ENCODE peak calls at places on chromosomes 6 and 20, in four cellular contexts. W, N, D and E are unnamed samples.

GRCh38 chr6:8110117-8110721 is 7.9 kb upstream of the EEF1E1 start:
- DNase-seq in N (no peak), D (no peak), W (no peak), E (no peak)

GRCh38 chr6:13351271-13351670 is 22.9 kb upstream of the TBC1D7 start:
- DNase-seq in W (no peak), N (no peak), D (no peak), E (no peak)

GRCh38 chr6:68718379-68719073 is 83.4 kb downstream of the ADGRB3 start:
- DNase-seq in N (no peak), W (peak; percentile 24), D (peak; percentile 75), E (no peak)

GRCh38 chr20:40568200-40568599 is 120.8 kb downstream of the MAFB start:
- DNase-seq in N (no peak), D (no peak), W (peak; percentile 51), E (no peak)

GRCh38 chr6:13238640-13239216 is 89.6 kb downstream of the TBC1D7 start:
- DNase-seq in N (no peak), D (no peak), W (no peak), E (no peak)

GRCh38 chr20:31573555-31574295 is 31.4 kb upstream of the ID1 start:
- DNase-seq in W (peak; percentile 34), D (no peak), N (no peak), E (no peak)

GRCh38 chr6:153131037-153131981 is at the start of gene RGS17:
- DNase-seq in D (peak; percentile 88), W (peak; percentile 81), N (peak; percentile 74), E (peak; percentile 99)

GRCh38 chr6:32816746-32817204 is at the start of gene HLA-DOB:
- DNase-seq in N (no peak), W (peak; percentile 26), D (peak; percentile 27), E (no peak)

GRCh38 chr6:91447086-91447485 is 860.2 kb upstream of the MAP3K7 start:
- DNase-seq in D (no peak), N (no peak), W (no peak), E (no peak)

GRCh38 chr6:127117979-127118504 is 429 bp upstream of the RSPO3 start:
- DNase-seq in N (peak; percentile 60), W (peak; percentile 51), D (no peak), E (peak; percentile 73)

GRCh38 chr6:56906752-56907151 is 48.2 kb upstream of the BEND6 start:
- DNase-seq in D (peak; percentile 17), N (no peak), W (peak; percentile 64), E (no peak)

GRCh38 chr6:26022166-26022510 is 59.5 kb downstream of the TRIM38 start:
- DNase-seq in N (no peak), W (peak; percentile 92), D (peak; percentile 88), E (peak; percentile 55)
- H3K4me3 ChIP-seq in N (peak overlapping the region; percentile 56), W (peak overlapping the region; percentile 75), D (peak overlapping the region; percentile 50), E (peak overlapping the region; percentile 58)

GRCh38 chr6:159761873-159762680 is at the start of gene ACAT2:
- DNase-seq in N (peak; percentile 97), D (peak; percentile 97), W (peak; percentile 98), E (peak; percentile 99)
- H3K36me3 ChIP-seq in N (peaks cover 35% of the 10 kb centered on the region), D (peaks cover 28% of the 10 kb centered on the region), W (peaks cover 18% of the 10 kb centered on the region), E (peaks cover 23% of the 10 kb centered on the region)

DNA sequence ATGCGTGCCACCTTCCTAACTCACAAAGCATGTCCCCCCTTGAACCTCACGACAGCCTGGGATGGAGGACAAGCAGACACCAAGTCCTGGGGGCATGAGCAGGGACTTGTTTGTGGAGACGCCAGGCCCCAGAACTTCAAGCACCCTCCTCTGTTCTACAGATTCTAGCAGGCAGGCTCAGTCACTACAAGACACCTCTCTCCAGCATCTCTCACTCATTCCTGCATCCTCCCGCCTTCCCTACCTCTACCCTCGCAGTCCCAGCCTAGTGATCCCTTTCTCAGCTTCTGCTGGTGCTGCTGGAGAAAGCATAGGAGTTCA is 3.7 kb downstream of the LRP11 start:
- DNase-seq in W (no peak), D (no peak), N (peak; percentile 22), E (no peak)
- H3K4me3 ChIP-seq in W (no peak overlapping the region), D (no peak overlapping the region), N (no peak overlapping the region), E (no peak overlapping the region)

DNA sequence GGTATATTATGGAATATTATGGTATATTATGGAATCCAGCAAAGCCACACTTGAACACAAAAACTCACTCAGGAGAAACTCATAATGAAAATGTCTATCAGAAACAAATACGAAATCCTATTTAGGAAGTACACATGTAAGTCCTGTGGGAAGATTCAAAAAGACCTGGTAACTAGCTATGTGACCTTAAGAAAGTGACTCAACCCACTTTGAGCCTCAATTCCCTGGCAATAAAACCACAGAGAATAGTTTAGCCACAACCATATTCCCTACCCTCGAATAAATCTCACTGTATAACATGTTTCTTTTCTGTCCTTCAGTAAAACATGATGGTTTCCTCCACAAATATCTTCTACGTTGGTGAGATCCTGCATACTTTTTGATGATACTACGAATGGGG is 56.4 kb downstream of the ZMYND8 start:
- DNase-seq in N (no peak), W (peak; percentile 46), D (no peak), E (no peak)
- H3K36me3 ChIP-seq in N (peaks cover 65% of the 10 kb centered on the region), W (peaks cover 33% of the 10 kb centered on the region), D (peaks cover 29% of the 10 kb centered on the region), E (peaks cover 18% of the 10 kb centered on the region)

GRCh38 chr20:37077009-37077408 is 18.8 kb downstream of the RBL1 start:
- DNase-seq in W (no peak), D (no peak), N (no peak), E (no peak)

GRCh38 chr20:37072293-37073196 is 23.3 kb downstream of the RBL1 start:
- DNase-seq in N (no peak), W (no peak), D (no peak), E (no peak)

GRCh38 chr20:37075932-37076685 is 19.7 kb downstream of the RBL1 start:
- DNase-seq in N (no peak), D (no peak), W (no peak), E (no peak)

GRCh38 chr20:37066168-37066567 is 29.6 kb downstream of the RBL1 start:
- DNase-seq in D (peak; percentile 9), W (no peak), N (no peak), E (no peak)

DNA sequence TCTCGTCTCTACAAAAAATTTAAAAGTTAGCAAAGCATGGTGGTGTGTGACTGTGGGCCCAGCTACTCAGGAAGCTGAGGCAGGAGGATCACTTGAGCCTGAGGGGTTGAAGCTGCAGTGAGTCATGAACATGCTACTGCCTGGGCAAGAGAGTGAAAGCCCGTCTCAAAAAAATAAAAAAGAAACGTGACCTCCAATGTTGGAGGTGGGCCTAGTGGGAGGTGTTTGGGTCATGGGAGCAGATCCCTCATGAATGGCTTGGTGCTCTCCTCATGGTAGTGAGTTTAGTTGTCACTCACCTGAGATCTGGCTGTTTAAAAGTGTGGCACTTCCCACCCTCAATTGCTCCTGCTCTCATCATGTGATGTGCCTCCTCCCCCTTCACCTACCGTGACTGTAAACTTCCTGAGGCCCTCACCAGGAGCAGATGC is 24.3 kb downstream of the RBL1 start:
- DNase-seq in N (no peak), D (peak; percentile 23), W (peak; percentile 53), E (no peak)
- H3K4me3 ChIP-seq in N (no peak overlapping the region), D (no peak overlapping the region), W (no peak overlapping the region), E (no peak overlapping the region)

GRCh38 chr6:116726947-116727346 is 38.6 kb downstream of the FAM162B start:
- DNase-seq in D (no peak), W (no peak), N (no peak), E (no peak)

DNA sequence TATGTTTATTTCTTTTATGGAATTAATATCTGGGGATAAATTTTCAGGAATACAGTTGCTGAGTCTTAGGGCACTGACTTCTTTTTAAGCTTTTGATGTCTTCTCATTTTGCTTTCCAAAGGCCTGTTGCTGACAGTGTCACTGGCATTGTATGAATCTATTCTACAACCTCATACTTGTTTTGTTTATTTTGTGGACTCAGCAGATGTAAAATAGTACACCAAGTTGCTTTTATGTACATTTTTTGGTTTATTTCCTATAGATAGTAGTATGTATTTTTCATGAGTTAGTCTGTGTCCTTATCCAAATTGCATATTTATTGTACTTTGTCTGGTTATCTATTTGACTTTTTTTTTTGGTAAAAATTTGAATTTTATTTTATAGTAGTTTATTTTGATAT is 35.0 kb downstream of the FAM162B start:
- DNase-seq in N (no peak), W (no peak), D (no peak), E (no peak)
- H3K36me3 ChIP-seq in N (peaks cover 29% of the 10 kb centered on the region), W (peaks cover 12% of the 10 kb centered on the region), D (peaks cover 3% of the 10 kb centered on the region), E (peaks cover 3% of the 10 kb centered on the region)

GRCh38 chr6:147497472-147497871 is 11.0 kb upstream of the SAMD5 start:
- DNase-seq in D (no peak), N (no peak), W (no peak), E (no peak)
- H3K4me3 ChIP-seq in D (no peak overlapping the region), N (no peak overlapping the region), W (no peak overlapping the region), E (no peak overlapping the region)